ENCODE peak calls at places on chromosome 11, in four cellular contexts. O, A, X and B are unnamed samples.

GRCh38 chr11:119371067-119371601 is 10.4 kb downstream of the USP2 start:
- DNase-seq in O (no peak), A (no peak), X (no peak), B (no peak)

GRCh38 chr11:128709402-128709801 is 15.5 kb downstream of the FLI1 start:
- DNase-seq in O (no peak), A (no peak), X (no peak), B (no peak)

GRCh38 chr11:110463153-110463552 is 33.4 kb downstream of the FDX1 start:
- DNase-seq in O (no peak), A (peak), X (peak), B (no peak)

GRCh38 chr11:2885017-2885675 is 429 bp downstream of the CDKN1C start:
- DNase-seq in O (no peak), A (peak), X (peak), B (no peak)

GRCh38 chr11:61023086-61024035 is 51.9 kb downstream of the CD6 start:
- DNase-seq in O (peak), A (no peak), X (no peak), B (peak)

GRCh38 chr11:70712471-70712870 is 314.1 kb downstream of the CTTN start:
- DNase-seq in O (no peak), A (no peak), X (no peak), B (no peak)

GRCh38 chr11:19117760-19118097 is 761 bp downstream of the ZDHHC13 start:
- DNase-seq in O (no peak), A (no peak), X (no peak), B (no peak)

GRCh38 chr11:119729581-119730346 is 764 bp upstream of the NECTIN1 start:
- DNase-seq in O (no peak), A (no peak), X (peak), B (no peak)

GRCh38 chr11:61820174-61820573 is 3.4 kb upstream of the FADS1 start:
- DNase-seq in O (no peak), A (no peak), X (no peak), B (no peak)

GRCh38 chr11:92782806-92783205 is 186.6 kb upstream of the MTNR1B start:
- DNase-seq in O (no peak), A (no peak), X (no peak), B (no peak)

GRCh38 chr11:36012410-36012809 is 68.5 kb downstream of the LDLRAD3 start:
- DNase-seq in O (no peak), A (no peak), X (no peak), B (no peak)

GRCh38 chr11:50030193-50030592 is 2.5 kb upstream of the OR4C45 start:
- DNase-seq in O (no peak), A (no peak), X (no peak), B (no peak)

GRCh38 chr11:26943636-26944035 is 50.3 kb upstream of the FIBIN start:
- DNase-seq in O (no peak), A (no peak), X (no peak), B (no peak)

GRCh38 chr11:74265256-74265655 is 46.2 kb downstream of the P4HA3 start:
- DNase-seq in O (no peak), A (no peak), X (no peak), B (no peak)

GRCh38 chr11:74011360-74012071 is 2.6 kb upstream of the UCP3 start:
- DNase-seq in O (no peak), A (peak), X (no peak), B (no peak)

GRCh38 chr11:12685229-12685628 is 11.0 kb downstream of the TEAD1 start:
- DNase-seq in O (no peak), A (no peak), X (no peak), B (no peak)

GRCh38 chr11:59173964-59174663 is 2.2 kb downstream of the DTX4 start:
- DNase-seq in O (no peak), A (no peak), X (no peak), B (no peak)

GRCh38 chr11:72812604-72812967 is 1.6 kb upstream of the ATG16L2 start:
- DNase-seq in O (no peak), A (no peak), X (no peak), B (no peak)

GRCh38 chr11:94623120-94623735 is 56.1 kb downstream of the PIWIL4 start:
- DNase-seq in O (peak), A (peak), X (no peak), B (peak)

GRCh38 chr11:128738942-128739341 is 45.1 kb downstream of the FLI1 start:
- DNase-seq in O (no peak), A (peak), X (no peak), B (no peak)

GRCh38 chr11:32829680-32830412 is at the start of gene PRRG4:
- DNase-seq in O (peak), A (peak), X (peak), B (no peak)

GRCh38 chr11:75262436-75262835 is 21.9 kb downstream of the TPBGL start:
- DNase-seq in O (no peak), A (no peak), X (peak), B (no peak)

GRCh38 chr11:11022126-11022730 is 164.4 kb upstream of the ZBED5 start:
- DNase-seq in O (peak), A (peak), X (no peak), B (no peak)

GRCh38 chr11:28976801-28977145 is 868.6 kb downstream of the METTL15 start:
- DNase-seq in O (no peak), A (no peak), X (no peak), B (no peak)

GRCh38 chr11:5931061-5931460 is 11.0 kb upstream of the OR56A3 start:
- DNase-seq in O (no peak), A (no peak), X (no peak), B (no peak)

GRCh38 chr11:122721201-122721963 is 65.9 kb downstream of the UBASH3B start:
- DNase-seq in O (no peak), A (no peak), X (no peak), B (no peak)

GRCh38 chr11:45285931-45286632 is at the start of gene SYT13:
- DNase-seq in O (no peak), A (no peak), X (peak), B (no peak)

GRCh38 chr11:119671048-119671447 is 58.0 kb downstream of the NECTIN1 start:
- DNase-seq in O (no peak), A (no peak), X (peak), B (no peak)

GRCh38 chr11:82718307-82718706 is 15.4 kb downstream of the FAM181B start:
- DNase-seq in O (peak), A (peak), X (peak), B (no peak)

GRCh38 chr11:75815345-75815983 is 454 bp downstream of the UVRAG start:
- DNase-seq in O (peak), A (peak), X (peak), B (no peak)

GRCh38 chr11:57502870-57503269 is 12.6 kb downstream of the SLC43A1 start:
- DNase-seq in O (no peak), A (no peak), X (no peak), B (no peak)

GRCh38 chr11:59271247-59271755 is 58.6 kb upstream of the MPEG1 start:
- DNase-seq in O (no peak), A (no peak), X (no peak), B (no peak)

GRCh38 chr11:75563978-75564552 is 2.0 kb downstream of the SERPINH1 start:
- DNase-seq in O (no peak), A (no peak), X (peak), B (no peak)

GRCh38 chr11:61007383-61007970 is 36.0 kb downstream of the CD6 start:
- DNase-seq in O (no peak), A (no peak), X (no peak), B (no peak)

GRCh38 chr11:75055511-75055910 is 41.2 kb downstream of the OR2AT4 start:
- DNase-seq in O (no peak), A (no peak), X (no peak), B (no peak)